ENCODE peak calls at places on chromosomes 5 and 9, in eight cellular contexts. C, I, Q, L, Z, K, F and J are unnamed samples.

GRCh38 chr5:103943243-103943642 is 380.7 kb upstream of the NUDT12 start:
- DNase-seq in C (no peak), I (no peak), Q (no peak), L (no peak), Z (no peak), K (no peak), F (no peak), J (no peak)

GRCh38 chr9:130845901-130846381 is 10.9 kb downstream of the ABL1 start:
- DNase-seq in C (no peak), I (no peak), Q (no peak), L (peak; percentile 76), Z (no peak), K (no peak), F (no peak), J (no peak)

GRCh38 chr5:157193699-157194424 is 13.2 kb downstream of the ITK start:
- DNase-seq in C (no peak), I (no peak), Q (no peak), L (no peak), Z (no peak), K (no peak), F (no peak), J (no peak)

GRCh38 chr9:34334337-34334824 is 5.0 kb downstream of the NUDT2 start:
- DNase-seq in C (no peak), I (no peak), Q (no peak), L (no peak), Z (no peak), K (no peak), F (no peak), J (no peak)

GRCh38 chr5:51033215-51033614 is 350.0 kb upstream of the ISL1 start:
- DNase-seq in C (no peak), I (no peak), Q (no peak), L (no peak), Z (peak; percentile 76), K (peak; percentile 42), F (no peak), J (no peak)

GRCh38 chr5:57243286-57244137 is 69.7 kb downstream of the GPBP1 start:
- DNase-seq in C (no peak), I (no peak), Q (peak; percentile 26), L (no peak), Z (no peak), K (no peak), F (no peak), J (no peak)

GRCh38 chr9:10612649-10613398 is at the start of gene PTPRD:
- DNase-seq in C (no peak), I (peak; percentile 59), Q (peak; percentile 12), L (peak; percentile 0), Z (peak; percentile 72), K (peak; percentile 67), F (peak; percentile 3), J (no peak)

GRCh38 chr5:179264053-179264540 is 81.2 kb downstream of the ADAMTS2 start:
- DNase-seq in C (no peak), I (no peak), Q (peak; percentile 3), L (no peak), Z (no peak), K (peak; percentile 5), F (no peak), J (no peak)

GRCh38 chr9:111597852-111598729 is 1.4 kb downstream of the PTGR1 start:
- DNase-seq in C (peak; percentile 58), I (peak; percentile 60), Q (peak; percentile 71), L (peak; percentile 74), Z (peak; percentile 86), K (peak; percentile 60), F (peak; percentile 65), J (peak; percentile 49)

GRCh38 chr9:136248951-136249880 is 3.6 kb upstream of the QSOX2 start:
- DNase-seq in C (no peak), I (no peak), Q (no peak), L (no peak), Z (no peak), K (no peak), F (no peak), J (no peak)

GRCh38 chr9:81141952-81142351 is 547.4 kb downstream of the TLE1 start:
- DNase-seq in C (no peak), I (no peak), Q (no peak), L (no peak), Z (peak; percentile 1), K (no peak), F (no peak), J (no peak)

GRCh38 chr5:25618821-25619220 is 974.0 kb upstream of the CDH10 start:
- DNase-seq in C (no peak), I (no peak), Q (no peak), L (no peak), Z (no peak), K (no peak), F (no peak), J (no peak)

GRCh38 chr5:159452480-159453167 is 122.3 kb upstream of the IL12B start:
- DNase-seq in C (no peak), I (no peak), Q (no peak), L (no peak), Z (peak; percentile 95), K (no peak), F (no peak), J (no peak)

GRCh38 chr5:52807037-52807436 is 19.3 kb downstream of the ITGA1 start:
- DNase-seq in C (no peak), I (no peak), Q (no peak), L (no peak), Z (no peak), K (no peak), F (no peak), J (no peak)

GRCh38 chr9:114205171-114206015 is 50.1 kb downstream of the COL27A1 start:
- DNase-seq in C (no peak), I (no peak), Q (no peak), L (no peak), Z (no peak), K (no peak), F (no peak), J (peak; percentile 18)

GRCh38 chr5:26833596-26833995 is 204.8 kb downstream of the CDH9 start:
- DNase-seq in C (no peak), I (no peak), Q (no peak), L (peak; percentile 4), Z (peak; percentile 42), K (no peak), F (no peak), J (no peak)

GRCh38 chr9:23309800-23310199 is 516.2 kb downstream of the ELAVL2 start:
- DNase-seq in C (no peak), I (no peak), Q (no peak), L (no peak), Z (peak; percentile 19), K (no peak), F (no peak), J (no peak)

GRCh38 chr5:8458038-8458383 is 589.1 kb downstream of the MTRR start:
- DNase-seq in C (no peak), I (no peak), Q (no peak), L (peak; percentile 56), Z (peak; percentile 25), K (no peak), F (peak; percentile 10), J (no peak)

GRCh38 chr5:172102913-172103629 is 85.0 kb downstream of the STK10 start:
- DNase-seq in C (no peak), I (peak; percentile 46), Q (peak; percentile 50), L (peak; percentile 99), Z (no peak), K (no peak), F (no peak), J (no peak)

GRCh38 chr5:159047081-159047480 is 52.6 kb downstream of the EBF1 start:
- DNase-seq in C (no peak), I (no peak), Q (no peak), L (peak; percentile 45), Z (no peak), K (no peak), F (no peak), J (no peak)

GRCh38 chr5:51495672-51496071 is 112.4 kb downstream of the ISL1 start:
- DNase-seq in C (no peak), I (no peak), Q (no peak), L (peak; percentile 89), Z (no peak), K (no peak), F (no peak), J (no peak)

GRCh38 chr9:128886211-128886826 is 4.4 kb downstream of the LRRC8A start:
- DNase-seq in C (no peak), I (no peak), Q (no peak), L (peak; percentile 27), Z (no peak), K (no peak), F (no peak), J (no peak)

GRCh38 chr9:571066-571465 is 270.4 kb upstream of the DMRT1 start:
- DNase-seq in C (no peak), I (no peak), Q (no peak), L (no peak), Z (no peak), K (peak; percentile 42), F (no peak), J (peak; percentile 67)

GRCh38 chr5:37882636-37883035 is 42.8 kb upstream of the GDNF start:
- DNase-seq in C (no peak), I (no peak), Q (no peak), L (peak; percentile 40), Z (no peak), K (no peak), F (no peak), J (no peak)

GRCh38 chr5:181070523-181070922 is 30.5 kb downstream of the BTNL9 start:
- DNase-seq in C (no peak), I (no peak), Q (no peak), L (no peak), Z (no peak), K (no peak), F (no peak), J (no peak)

GRCh38 chr9:6758418-6759113 is 793 bp downstream of the KDM4C start:
- DNase-seq in C (no peak), I (peak; percentile 40), Q (peak; percentile 76), L (peak; percentile 67), Z (peak; percentile 77), K (peak; percentile 56), F (peak; percentile 41), J (peak; percentile 55)

GRCh38 chr9:88651682-88652633 is 117.0 kb downstream of the NXNL2 start:
- DNase-seq in C (no peak), I (no peak), Q (peak; percentile 67), L (peak; percentile 99), Z (no peak), K (peak; percentile 37), F (no peak), J (peak; percentile 29)

GRCh38 chr9:36929350-36929675 is 104.8 kb downstream of the PAX5 start:
- DNase-seq in C (no peak), I (no peak), Q (no peak), L (no peak), Z (no peak), K (no peak), F (no peak), J (no peak)

GRCh38 chr9:19310246-19310645 is 69.8 kb downstream of the RPS6 start:
- DNase-seq in C (no peak), I (no peak), Q (no peak), L (no peak), Z (no peak), K (no peak), F (no peak), J (no peak)

GRCh38 chr9:75067894-75068293 is 20.1 kb downstream of the NMRK1 start:
- DNase-seq in C (no peak), I (no peak), Q (no peak), L (no peak), Z (no peak), K (no peak), F (no peak), J (no peak)

GRCh38 chr5:79640571-79641055 is 28.4 kb downstream of the TENT2 start:
- DNase-seq in C (no peak), I (no peak), Q (no peak), L (no peak), Z (no peak), K (no peak), F (no peak), J (no peak)

GRCh38 chr5:163596536-163596935 is 91.1 kb downstream of the MAT2B start:
- DNase-seq in C (no peak), I (no peak), Q (no peak), L (no peak), Z (no peak), K (no peak), F (no peak), J (no peak)

GRCh38 chr5:157607371-157608161 is 32.0 kb upstream of the ADAM19 start:
- DNase-seq in C (no peak), I (no peak), Q (peak; percentile 33), L (peak; percentile 97), Z (no peak), K (no peak), F (peak; percentile 62), J (no peak)